ENCODE peak calls at places on chromosomes 3 and 15, in ten cellular contexts. One of them, this sample, is unnamed.
A peak's percentile ranks its signal among the peaks of the same experiment; 100 is the strongest.

GRCh38 chr15:63332367-63333078 is 49.1 kb downstream of the CA12 start:
- DNase-seq in RPMI8226: no peak
- DNase-seq in CD4-positive, CD25-positive, alpha-beta regulatory T cell: no peak
- DNase-seq in H54: peak; percentile 39
- DNase-seq in pancreas: no peak
- DNase-seq in GF-D8: no peak
- DNase-seq in cardiac fibroblast: peak; percentile 83
- DNase-seq in DMS153: no peak
- DNase-seq in right cardiac atrium: no peak
- DNase-seq in cardiac muscle cell: peak; percentile 84
- DNase-seq in this sample: no peak

GRCh38 chr3:104825116-104825515 is 541.6 kb upstream of the ALCAM start:
- DNase-seq in CD4-positive, CD25-positive, alpha-beta regulatory T cell: no peak
- DNase-seq in DMS153: no peak
- DNase-seq in GF-D8: no peak
- DNase-seq in pancreas: no peak
- DNase-seq in H54: no peak
- DNase-seq in RPMI8226: no peak
- DNase-seq in cardiac muscle cell: no peak
- DNase-seq in cardiac fibroblast: no peak
- DNase-seq in right cardiac atrium: no peak
- DNase-seq in this sample: no peak

GRCh38 chr15:82919231-82919886 is 33.2 kb downstream of the HOMER2 start:
- DNase-seq in cardiac muscle cell: no peak
- DNase-seq in H54: no peak
- DNase-seq in CD4-positive, CD25-positive, alpha-beta regulatory T cell: no peak
- DNase-seq in cardiac fibroblast: no peak
- DNase-seq in right cardiac atrium: no peak
- DNase-seq in DMS153: peak; percentile 30
- DNase-seq in GF-D8: no peak
- DNase-seq in RPMI8226: no peak
- DNase-seq in pancreas: peak; percentile 95
- DNase-seq in this sample: no peak

GRCh38 chr3:32200490-32200889 is 38.0 kb upstream of the CMTM8 start:
- DNase-seq in right cardiac atrium: peak; percentile 86
- DNase-seq in H54: no peak
- DNase-seq in cardiac muscle cell: peak; percentile 88
- DNase-seq in CD4-positive, CD25-positive, alpha-beta regulatory T cell: no peak
- DNase-seq in GF-D8: no peak
- DNase-seq in RPMI8226: no peak
- DNase-seq in cardiac fibroblast: peak; percentile 91
- DNase-seq in pancreas: no peak
- DNase-seq in DMS153: no peak
- DNase-seq in this sample: no peak

GRCh38 chr3:193589129-193589528 is 3.9 kb upstream of the OPA1 start:
- DNase-seq in pancreas: no peak
- DNase-seq in CD4-positive, CD25-positive, alpha-beta regulatory T cell: no peak
- DNase-seq in right cardiac atrium: no peak
- DNase-seq in cardiac muscle cell: no peak
- DNase-seq in GF-D8: no peak
- DNase-seq in RPMI8226: no peak
- DNase-seq in DMS153: no peak
- DNase-seq in cardiac fibroblast: no peak
- DNase-seq in H54: no peak
- DNase-seq in this sample: no peak

GRCh38 chr3:127089487-127090145 is 103.3 kb upstream of the PRR23E start:
- DNase-seq in RPMI8226: no peak
- DNase-seq in CD4-positive, CD25-positive, alpha-beta regulatory T cell: no peak
- DNase-seq in H54: no peak
- DNase-seq in pancreas: no peak
- DNase-seq in GF-D8: no peak
- DNase-seq in right cardiac atrium: peak; percentile 64
- DNase-seq in DMS153: no peak
- DNase-seq in cardiac muscle cell: peak; percentile 71
- DNase-seq in cardiac fibroblast: peak; percentile 63
- DNase-seq in this sample: no peak

GRCh38 chr3:193207290-193207689 is 33.7 kb upstream of the PLAAT1 start:
- DNase-seq in CD4-positive, CD25-positive, alpha-beta regulatory T cell: no peak
- DNase-seq in RPMI8226: no peak
- DNase-seq in H54: no peak
- DNase-seq in pancreas: no peak
- DNase-seq in DMS153: peak; percentile 85
- DNase-seq in cardiac fibroblast: no peak
- DNase-seq in right cardiac atrium: no peak
- DNase-seq in GF-D8: no peak
- DNase-seq in cardiac muscle cell: no peak
- DNase-seq in this sample: no peak

GRCh38 chr3:30181546-30181945 is 424.9 kb upstream of the TGFBR2 start:
- DNase-seq in DMS153: no peak
- DNase-seq in right cardiac atrium: no peak
- DNase-seq in GF-D8: no peak
- DNase-seq in RPMI8226: no peak
- DNase-seq in cardiac fibroblast: no peak
- DNase-seq in CD4-positive, CD25-positive, alpha-beta regulatory T cell: no peak
- DNase-seq in H54: no peak
- DNase-seq in cardiac muscle cell: no peak
- DNase-seq in pancreas: no peak
- DNase-seq in this sample: no peak

GRCh38 chr3:56303508-56303907 is 164.8 kb downstream of the ERC2 start:
- DNase-seq in pancreas: no peak
- DNase-seq in cardiac muscle cell: peak; percentile 84
- DNase-seq in RPMI8226: peak; percentile 48
- DNase-seq in cardiac fibroblast: peak; percentile 83
- DNase-seq in DMS153: no peak
- DNase-seq in H54: no peak
- DNase-seq in CD4-positive, CD25-positive, alpha-beta regulatory T cell: no peak
- DNase-seq in right cardiac atrium: peak; percentile 47
- DNase-seq in GF-D8: no peak
- DNase-seq in this sample: no peak

GRCh38 chr15:77028451-77029165 is 33.7 kb downstream of the PSTPIP1 start:
- DNase-seq in DMS153: no peak
- DNase-seq in GF-D8: no peak
- DNase-seq in cardiac fibroblast: no peak
- DNase-seq in pancreas: peak; percentile 15
- DNase-seq in cardiac muscle cell: no peak
- DNase-seq in right cardiac atrium: no peak
- DNase-seq in H54: no peak
- DNase-seq in RPMI8226: no peak
- DNase-seq in CD4-positive, CD25-positive, alpha-beta regulatory T cell: peak; percentile 0
- DNase-seq in this sample: no peak

GRCh38 chr15:48607846-48608245 is 37.7 kb downstream of the FBN1 start:
- DNase-seq in GF-D8: no peak
- DNase-seq in H54: no peak
- DNase-seq in DMS153: no peak
- DNase-seq in RPMI8226: no peak
- DNase-seq in cardiac muscle cell: no peak
- DNase-seq in right cardiac atrium: no peak
- DNase-seq in cardiac fibroblast: no peak
- DNase-seq in CD4-positive, CD25-positive, alpha-beta regulatory T cell: no peak
- DNase-seq in pancreas: no peak
- DNase-seq in this sample: no peak

GRCh38 chr15:69607101-69607500 is 154.5 kb downstream of the RPLP1 start:
- DNase-seq in cardiac muscle cell: peak; percentile 70
- DNase-seq in right cardiac atrium: no peak
- DNase-seq in CD4-positive, CD25-positive, alpha-beta regulatory T cell: no peak
- DNase-seq in DMS153: no peak
- DNase-seq in RPMI8226: no peak
- DNase-seq in cardiac fibroblast: peak; percentile 32
- DNase-seq in H54: no peak
- DNase-seq in GF-D8: no peak
- DNase-seq in pancreas: no peak
- DNase-seq in this sample: no peak

GRCh38 chr3:117045143-117045542 is 335.6 kb downstream of the TUSC7 start:
- DNase-seq in right cardiac atrium: peak; percentile 37
- DNase-seq in DMS153: peak; percentile 38
- DNase-seq in GF-D8: no peak
- DNase-seq in RPMI8226: no peak
- DNase-seq in pancreas: peak; percentile 17
- DNase-seq in cardiac muscle cell: no peak
- DNase-seq in CD4-positive, CD25-positive, alpha-beta regulatory T cell: no peak
- DNase-seq in H54: no peak
- DNase-seq in cardiac fibroblast: no peak
- DNase-seq in this sample: no peak

GRCh38 chr3:39150170-39150802 is 3.1 kb downstream of the CSRNP1 start:
- DNase-seq in RPMI8226: peak; percentile 39
- DNase-seq in right cardiac atrium: no peak
- DNase-seq in H54: no peak
- DNase-seq in GF-D8: no peak
- DNase-seq in cardiac muscle cell: peak; percentile 14
- DNase-seq in pancreas: peak; percentile 24
- DNase-seq in cardiac fibroblast: no peak
- DNase-seq in CD4-positive, CD25-positive, alpha-beta regulatory T cell: no peak
- DNase-seq in DMS153: no peak
- DNase-seq in this sample: no peak

GRCh38 chr3:98886525-98886924 is 15.0 kb downstream of the DCBLD2 start:
- DNase-seq in H54: no peak
- DNase-seq in RPMI8226: no peak
- DNase-seq in DMS153: no peak
- DNase-seq in cardiac fibroblast: no peak
- DNase-seq in CD4-positive, CD25-positive, alpha-beta regulatory T cell: no peak
- DNase-seq in GF-D8: no peak
- DNase-seq in pancreas: no peak
- DNase-seq in right cardiac atrium: no peak
- DNase-seq in cardiac muscle cell: no peak
- DNase-seq in this sample: no peak

This sample was measured in NCI-H2107.